ENCODE peak calls at places on chromosomes 2 and 18, in eight cellular contexts. I is stimulated activated CD8-positive, alpha-beta memory T cell treated with anti-CD3 and anti-CD28 coated beads, Interleukin-12 subunit alpha, Interleukin-12 subunit beta, amount 100 ng/mL, for 1 hour; Y is HS-27A; G is PC-3; H is neural crest cell; J is activated naive CD4-positive, alpha-beta T cell treated with anti-CD3 and anti-CD28 coated beads, Interleukin-2, amount 50 U/mL, for 16 hours; W is DMS153; N is AG10803. E is an unnamed sample.

GRCh38 chr18:8816805-8817204 is 111.4 kb downstream of the MTCL1 start:
- DNase-seq in I (no peak), G (no peak), H (no peak), J (no peak), Y (no peak), N (peak), W (no peak), E (no peak)

GRCh38 chr18:26436176-26437031 is 111.9 kb downstream of the KCTD1 start:
- DNase-seq in W (no peak), J (no peak), I (no peak), G (peak), H (no peak), Y (peak), N (peak), E (no peak)

GRCh38 chr18:25686960-25687520 is 335.1 kb upstream of the ZNF521 start:
- DNase-seq in J (no peak), W (no peak), H (no peak), I (no peak), N (no peak), Y (peak), G (no peak), E (no peak)

GRCh38 chr18:50947899-50948298 is 19.9 kb upstream of the ELAC1 start:
- DNase-seq in N (no peak), G (peak), H (no peak), J (no peak), Y (no peak), I (no peak), W (no peak), E (no peak)

GRCh38 chr18:68489018-68489792 is 225.7 kb downstream of the TMX3 start:
- DNase-seq in I (no peak), H (no peak), W (no peak), J (no peak), N (no peak), Y (no peak), G (peak), E (no peak)

GRCh38 chr18:8348051-8348450 is 261.2 kb upstream of the RAB12 start:
- DNase-seq in N (no peak), I (no peak), W (peak), H (no peak), Y (no peak), G (no peak), J (no peak), E (no peak)

GRCh38 chr2:126655066-126655465 is 892 bp upstream of the GYPC start:
- DNase-seq in H (peak), W (no peak), G (no peak), N (no peak), I (no peak), Y (no peak), J (no peak), E (no peak)

GRCh38 chr2:113283704-113284284 is 5.1 kb upstream of the PAX8 start:
- DNase-seq in N (peak), H (no peak), Y (peak), J (no peak), I (no peak), W (no peak), G (peak), E (no peak)

GRCh38 chr2:8409461-8410260 is 272.2 kb upstream of the ID2 start:
- DNase-seq in I (no peak), W (no peak), J (no peak), Y (no peak), H (no peak), N (no peak), G (peak), E (no peak)

GRCh38 chr2:105299290-105299689 is 30.2 kb downstream of the TGFBRAP1 start:
- DNase-seq in J (no peak), G (no peak), Y (no peak), N (no peak), I (no peak), W (no peak), H (no peak), E (no peak)

GRCh38 chr2:8076453-8077284 is 605.2 kb upstream of the ID2 start:
- DNase-seq in N (no peak), J (no peak), H (no peak), W (no peak), I (no peak), Y (no peak), G (no peak), E (no peak)

GRCh38 chr18:5571592-5571991 is 27.8 kb upstream of the EPB41L3 start:
- DNase-seq in Y (no peak), H (no peak), W (no peak), N (no peak), G (no peak), I (no peak), J (no peak), E (no peak)

GRCh38 chr2:118179445-118179844 is 91.2 kb downstream of the INSIG2 start:
- DNase-seq in G (no peak), N (no peak), J (no peak), H (no peak), W (no peak), I (no peak), Y (no peak), E (no peak)

GRCh38 chr18:79856119-79857080 is 58.7 kb downstream of the KCNG2 start:
- DNase-seq in H (peak), G (peak), I (no peak), Y (no peak), N (peak), J (no peak), W (peak), E (no peak)

GRCh38 chr2:96118698-96119388 is 2.5 kb upstream of the ADRA2B start:
- DNase-seq in G (no peak), W (no peak), I (no peak), H (no peak), J (no peak), Y (no peak), N (no peak), E (no peak)

E was measured in naive thymus-derived CD4-positive, alpha-beta T cell.